ENCODE peak calls at places on chromosomes 12 and 14, in ten cellular contexts. E, H, G, Q, W, P, A, V, D and F are unnamed samples.
A peak's percentile ranks its signal among the peaks of the same experiment; 100 is the strongest.

GRCh38 chr14:104187121-104187889 is 48.9 kb downstream of the KIF26A start:
- DNase-seq in E (no peak), H (no peak), G (no peak), Q (peak; percentile 50), W (no peak), P (no peak), A (no peak), V (no peak), D (no peak), F (no peak)

GRCh38 chr12:64400041-64400440 is 4.2 kb upstream of the XPOT start:
- DNase-seq in E (no peak), H (no peak), G (no peak), Q (no peak), W (no peak), P (no peak), A (no peak), V (no peak), D (peak; percentile 68), F (no peak)

GRCh38 chr14:101193126-101193844 is 289.8 kb upstream of the RTL1 start:
- DNase-seq in E (no peak), H (peak; percentile 38), G (no peak), Q (no peak), W (no peak), P (peak; percentile 20), A (no peak), V (no peak), D (no peak), F (no peak)

GRCh38 chr14:100782516-100783320 is 43.2 kb upstream of the MEG3 start:
- DNase-seq in E (peak; percentile 1), H (no peak), G (no peak), Q (no peak), W (no peak), P (no peak), A (no peak), V (no peak), D (no peak), F (no peak)

GRCh38 chr14:35301334-35302210 is 9.4 kb downstream of the PSMA6 start:
- DNase-seq in E (no peak), H (no peak), G (no peak), Q (no peak), W (no peak), P (no peak), A (no peak), V (no peak), D (no peak), F (no peak)

GRCh38 chr14:69358233-69358963 is 39.7 kb downstream of the ERH start:
- DNase-seq in E (no peak), H (no peak), G (no peak), Q (no peak), W (no peak), P (no peak), A (no peak), V (no peak), D (peak; percentile 6), F (no peak)

GRCh38 chr12:68428724-68429580 is 96.8 kb upstream of the MDM1 start:
- DNase-seq in E (no peak), H (no peak), G (no peak), Q (no peak), W (no peak), P (no peak), A (no peak), V (no peak), D (peak; percentile 78), F (no peak)

GRCh38 chr12:75960086-75960910 is 71.3 kb downstream of the PHLDA1 start:
- DNase-seq in E (no peak), H (no peak), G (peak; percentile 39), Q (peak; percentile 92), W (no peak), P (peak; percentile 83), A (no peak), V (no peak), D (peak; percentile 18), F (no peak)

GRCh38 chr14:101374373-101375338 is 186.6 kb upstream of the DIO3 start:
- DNase-seq in E (no peak), H (no peak), G (no peak), Q (no peak), W (no peak), P (no peak), A (no peak), V (no peak), D (no peak), F (peak; percentile 15)

GRCh38 chr14:85124896-85125295 is 405.0 kb upstream of the FLRT2 start:
- DNase-seq in E (no peak), H (no peak), G (no peak), Q (no peak), W (no peak), P (no peak), A (no peak), V (no peak), D (no peak), F (no peak)

GRCh38 chr14:58426819-58427288 is 477 bp downstream of the TIMM9 start:
- DNase-seq in E (peak; percentile 43), H (peak; percentile 74), G (peak; percentile 59), Q (peak; percentile 61), W (no peak), P (peak; percentile 42), A (peak; percentile 72), V (peak; percentile 60), D (peak; percentile 65), F (peak; percentile 64)

GRCh38 chr12:22881878-22882277 is 256.9 kb downstream of the ETNK1 start:
- DNase-seq in E (no peak), H (no peak), G (no peak), Q (no peak), W (no peak), P (no peak), A (no peak), V (no peak), D (no peak), F (no peak)

GRCh38 chr12:121802843-121803698 is 738 bp upstream of the SETD1B start:
- DNase-seq in E (peak; percentile 94), H (peak; percentile 97), G (peak; percentile 92), Q (peak; percentile 87), W (peak; percentile 89), P (peak; percentile 90), A (peak; percentile 97), V (peak; percentile 90), D (peak; percentile 96), F (peak; percentile 93)
- TF ChIP-seq POLR2A in E (peak; percentile 97), H (peak; percentile 99), G (peak; percentile 99), Q (peak; percentile 98), W (peak; percentile 91), P (no peak), A (peak; percentile 95), V (peak; percentile 99), D (peak; percentile 95), F (peak; percentile 98)

DNA sequence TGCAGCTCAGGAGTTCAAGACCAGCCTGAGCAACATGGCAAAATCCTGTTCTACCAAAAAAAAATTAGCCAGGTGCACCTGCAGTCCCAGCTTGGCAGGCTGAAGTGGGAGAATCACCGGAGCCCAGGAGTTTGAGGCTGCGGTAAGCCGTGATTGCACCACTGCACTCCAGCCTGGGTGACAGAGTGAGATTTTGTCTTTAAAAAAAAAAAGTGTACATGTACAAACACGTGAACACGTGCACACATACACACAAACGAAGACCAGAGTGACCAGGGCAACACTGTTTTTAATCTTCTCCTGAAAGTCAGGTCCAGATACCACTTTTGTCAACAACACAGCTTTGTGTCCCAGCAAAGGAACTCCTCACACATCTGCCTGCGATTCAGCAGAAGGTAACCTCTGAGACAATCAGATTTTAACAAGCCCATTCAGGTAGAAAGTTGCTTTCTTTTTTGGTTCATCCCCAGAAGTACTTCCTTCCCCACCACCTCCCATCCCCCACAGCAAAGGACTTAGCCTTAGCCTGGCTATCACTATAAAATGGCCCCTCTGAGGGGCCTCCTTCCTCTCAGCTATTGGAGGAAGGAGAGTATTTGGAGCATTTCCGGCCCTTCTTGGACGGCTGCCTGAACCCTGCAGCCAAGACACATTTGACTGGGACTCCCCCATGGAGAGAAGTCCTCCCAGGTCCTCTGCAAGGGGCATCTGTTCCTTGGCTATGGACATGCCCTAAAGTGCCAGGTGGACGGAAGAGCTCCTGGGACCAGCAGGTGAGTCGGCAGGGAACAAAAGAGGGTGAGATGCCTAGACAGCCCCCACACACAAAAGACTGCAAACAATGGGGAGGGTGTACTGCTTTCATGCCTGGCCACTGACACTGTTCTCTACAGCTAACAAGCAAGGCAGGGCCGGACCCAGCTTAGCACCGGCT is 9.8 kb downstream of the CTDSP2 start:
- DNase-seq in E (peak; percentile 82), H (peak; percentile 75), G (peak; percentile 71), Q (peak; percentile 55), W (peak; percentile 45), P (peak; percentile 63), A (peak; percentile 85), V (peak; percentile 68), D (peak; percentile 86), F (peak; percentile 93)
- TF ChIP-seq POLR2A in E (no peak), H (no peak), G (no peak), Q (no peak), W (no peak), P (no peak), A (no peak), V (no peak), D (no peak), F (no peak)

GRCh38 chr12:110721570-110721969 is 21.1 kb downstream of the PPP1CC start:
- DNase-seq in E (no peak), H (no peak), G (no peak), Q (no peak), W (no peak), P (no peak), A (no peak), V (no peak), D (no peak), F (no peak)

GRCh38 chr12:110726708-110727369 is 15.9 kb downstream of the PPP1CC start:
- DNase-seq in E (no peak), H (no peak), G (no peak), Q (no peak), W (no peak), P (no peak), A (no peak), V (no peak), D (no peak), F (no peak)

GRCh38 chr12:110728628-110729027 is 14.1 kb downstream of the PPP1CC start:
- DNase-seq in E (no peak), H (no peak), G (no peak), Q (no peak), W (no peak), P (no peak), A (no peak), V (no peak), D (no peak), F (no peak)

GRCh38 chr12:110726018-110726417 is 16.7 kb downstream of the PPP1CC start:
- DNase-seq in E (no peak), H (no peak), G (no peak), Q (no peak), W (no peak), P (no peak), A (no peak), V (no peak), D (no peak), F (no peak)

GRCh38 chr12:110725267-110725666 is 17.4 kb downstream of the PPP1CC start:
- DNase-seq in E (no peak), H (peak; percentile 31), G (no peak), Q (no peak), W (no peak), P (no peak), A (no peak), V (no peak), D (no peak), F (no peak)
- TF ChIP-seq POLR2A in E (no peak), H (no peak), G (no peak), Q (no peak), W (no peak), P (no peak), A (no peak), V (no peak), D (no peak), F (no peak)

DNA sequence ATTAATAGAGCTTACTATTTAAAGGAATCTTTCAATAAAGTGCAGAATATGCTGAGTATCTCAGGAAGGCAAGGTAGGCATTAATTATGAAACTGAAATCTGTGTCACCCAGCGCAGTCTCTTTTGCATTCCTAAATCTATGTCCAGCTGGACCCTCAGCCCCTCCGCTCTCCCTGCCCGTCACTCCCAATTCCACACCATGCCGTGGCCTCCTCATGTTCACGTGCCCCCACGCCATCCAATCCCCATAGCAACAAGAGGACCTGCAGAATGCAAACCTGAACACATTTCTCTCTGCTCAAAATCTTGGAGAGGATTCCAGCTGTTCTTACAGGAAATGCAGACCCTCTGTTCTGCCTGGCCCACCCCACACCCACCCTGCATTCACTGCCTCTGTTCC is 35.4 kb downstream of the KDM2B start:
- DNase-seq in E (no peak), H (no peak), G (no peak), Q (no peak), W (no peak), P (no peak), A (no peak), V (no peak), D (no peak), F (no peak)
- TF ChIP-seq POLR2A in E (no peak), H (no peak), G (no peak), Q (no peak), W (no peak), P (no peak), A (no peak), V (no peak), D (no peak), F (no peak)